ENCODE peak calls at places on chromosome 16, in ten cellular contexts. T is psoas muscle, D is progenitor cell of endocrine pancreas, Z is tibial nerve, H is PC-9, G is ovary, F is HFFc6, V is glutamatergic neuron, J is HL-60, Q is MCF 10A. L is an unnamed sample.

GRCh38 chr16:12009462-12009861 is 32.9 kb downstream of the SNX29 start:
- DNase-seq in T (no peak), D (no peak), Z (no peak), H (no peak), G (no peak), F (no peak), V (no peak), J (peak), Q (no peak), L (no peak)

GRCh38 chr16:71626858-71627213 is 852 bp downstream of the MARVELD3 start:
- DNase-seq in T (no peak), D (peak), Z (no peak), H (peak), G (peak), F (no peak), V (no peak), J (no peak), Q (peak), L (peak)

GRCh38 chr16:83402160-83402794 is 405.5 kb upstream of the HSBP1 start:
- DNase-seq in T (no peak), D (no peak), Z (no peak), H (no peak), G (no peak), F (peak), V (no peak), J (no peak), Q (peak), L (no peak)

GRCh38 chr16:69756705-69757104 is 2.0 kb upstream of the NOB1 start:
- DNase-seq in T (no peak), D (no peak), Z (no peak), H (no peak), G (no peak), F (no peak), V (no peak), J (no peak), Q (no peak), L (no peak)

GRCh38 chr16:5200123-5200522 is 102.5 kb upstream of the EEF2KMT start:
- DNase-seq in T (no peak), D (no peak), Z (no peak), H (no peak), G (no peak), F (no peak), V (no peak), J (no peak), Q (no peak), L (no peak)

GRCh38 chr16:85901760-85902365 is 2.9 kb downstream of the IRF8 start:
- DNase-seq in T (no peak), D (no peak), Z (no peak), H (no peak), G (no peak), F (no peak), V (no peak), J (no peak), Q (no peak), L (no peak)

GRCh38 chr16:57535680-57536305 is 578 bp downstream of the CCDC102A start:
- DNase-seq in T (peak), D (peak), Z (peak), H (peak), G (peak), F (peak), V (peak), J (peak), Q (peak), L (peak)

GRCh38 chr16:8889893-8890548 is 7.9 kb downstream of the LITAFD start:
- DNase-seq in T (no peak), D (no peak), Z (no peak), H (no peak), G (no peak), F (no peak), V (no peak), J (no peak), Q (no peak), L (no peak)

GRCh38 chr16:70421473-70422311 is 17.2 kb downstream of the ST3GAL2 start:
- DNase-seq in T (no peak), D (no peak), Z (no peak), H (no peak), G (no peak), F (no peak), V (no peak), J (no peak), Q (no peak), L (no peak)

GRCh38 chr16:72990003-72990521 is 57.9 kb downstream of the ZFHX3 start:
- DNase-seq in T (peak), D (no peak), Z (peak), H (peak), G (no peak), F (peak), V (no peak), J (peak), Q (peak), L (no peak)

GRCh38 chr16:91484-91883 is 13.5 kb downstream of the MPG start:
- DNase-seq in T (no peak), D (no peak), Z (no peak), H (no peak), G (no peak), F (no peak), V (no peak), J (no peak), Q (no peak), L (no peak)

GRCh38 chr16:86778978-86779377 is 200.6 kb downstream of the FOXL1 start:
- DNase-seq in T (no peak), D (no peak), Z (no peak), H (no peak), G (no peak), F (no peak), V (no peak), J (no peak), Q (no peak), L (no peak)

DNA sequence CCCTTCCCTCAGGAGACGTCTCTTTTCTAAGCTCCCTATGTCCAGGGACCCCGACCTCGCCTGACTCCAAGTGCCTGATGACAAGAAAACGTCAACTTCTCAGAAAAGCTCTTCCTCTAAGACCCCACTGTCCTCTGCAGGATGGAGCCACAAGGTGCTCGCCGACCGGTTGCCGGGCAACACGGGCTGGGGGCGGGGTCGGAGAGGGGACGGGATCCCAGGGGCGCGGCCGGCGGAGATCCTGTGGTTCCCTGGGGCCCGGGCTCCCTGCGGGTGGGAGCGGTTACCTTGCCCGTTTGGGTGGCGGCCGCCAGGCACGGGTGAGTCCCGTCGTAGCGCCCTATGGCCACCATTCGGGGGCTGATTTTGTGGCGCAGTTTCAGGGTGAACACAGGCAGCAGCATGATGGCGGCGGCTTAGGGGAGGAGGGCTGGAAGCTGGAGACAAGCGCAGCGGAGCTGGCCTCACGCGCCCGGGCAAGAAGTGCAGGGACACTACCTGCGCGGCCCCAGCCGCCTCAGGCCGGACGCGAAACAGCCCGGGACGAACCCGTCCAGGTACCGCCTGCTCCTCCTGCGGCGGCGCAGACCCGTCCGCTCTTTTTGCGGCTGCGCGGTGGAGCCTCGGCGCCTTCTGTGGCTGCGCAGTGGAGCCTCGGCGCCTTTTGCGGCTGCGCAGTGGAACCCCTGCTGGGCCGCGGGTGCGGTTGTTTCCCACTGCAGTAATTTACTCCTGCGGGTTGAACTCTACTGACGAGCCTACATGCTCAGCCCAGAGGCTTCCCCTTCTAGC is at the start of gene BBS2:
- DNase-seq in T (peak), D (peak), Z (peak), H (peak), G (peak), F (peak), V (peak), J (peak), Q (peak), L (peak)
- TF ChIP-seq CTCF in T (no peak), D (no peak), Z (no peak), H (no peak), G (peak), F (peak), V (no peak), J (no peak), Q (no peak), L (no peak)

GRCh38 chr16:55942821-55943220 is 67.6 kb upstream of the CES5A start:
- DNase-seq in T (no peak), D (no peak), Z (no peak), H (no peak), G (no peak), F (no peak), V (no peak), J (no peak), Q (no peak), L (no peak)
- TF ChIP-seq CTCF in T (no peak), D (no peak), Z (no peak), H (no peak), G (no peak), F (no peak), V (no peak), J (no peak), Q (no peak), L (no peak)

GRCh38 chr16:19555938-19556778 is 655 bp downstream of the VPS35L start:
- DNase-seq in T (no peak), D (peak), Z (no peak), H (no peak), G (peak), F (peak), V (no peak), J (peak), Q (peak), L (no peak)
- TF ChIP-seq CTCF in T (no peak), D (peak), Z (no peak), H (no peak), G (no peak), F (peak), V (peak), J (no peak), Q (no peak), L (no peak)

DNA sequence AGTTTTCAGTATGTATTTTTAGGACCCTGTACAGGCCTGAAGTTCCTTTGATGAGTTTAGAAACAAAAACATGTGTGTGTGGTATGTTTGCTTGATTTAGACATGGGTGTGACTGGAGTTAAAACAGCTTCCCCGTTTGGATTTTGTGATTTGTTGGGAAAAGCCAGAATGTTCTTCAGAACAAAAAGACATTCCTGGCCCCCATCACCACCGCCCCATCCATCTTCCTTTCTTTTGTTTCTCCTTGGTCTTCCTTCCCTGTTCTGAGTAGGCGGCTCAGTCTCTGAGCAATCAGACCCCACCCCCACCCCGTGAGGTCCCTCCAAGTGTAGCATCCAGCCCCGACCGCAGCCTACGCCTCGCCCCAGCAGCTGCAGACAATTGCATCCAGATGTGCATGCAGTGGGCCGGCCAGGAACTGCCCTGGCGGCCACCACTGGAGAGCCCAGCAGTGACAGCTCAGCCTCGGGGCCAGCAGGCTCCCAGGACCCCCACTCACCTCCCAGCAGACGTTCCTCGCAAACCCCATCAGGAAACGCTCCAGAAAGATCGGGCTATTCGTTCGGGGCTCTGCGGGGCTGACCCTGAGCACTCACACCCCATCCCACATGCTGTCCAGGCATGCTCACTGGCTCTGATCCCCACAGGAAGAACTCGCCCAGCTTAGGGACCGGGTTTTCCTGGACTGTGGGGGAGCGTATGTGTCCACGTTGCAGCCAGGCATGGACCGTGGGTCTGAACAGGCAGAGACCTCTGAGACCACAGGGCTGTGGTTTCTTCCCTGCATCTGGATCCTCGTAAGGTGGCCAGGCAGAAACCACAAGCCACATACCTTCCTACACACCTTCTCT is 99.8 kb upstream of the CDH5 start:
- DNase-seq in T (peak), D (no peak), Z (peak), H (no peak), G (peak), F (peak), V (no peak), J (no peak), Q (no peak), L (no peak)
- TF ChIP-seq CTCF in T (no peak), D (no peak), Z (no peak), H (no peak), G (no peak), F (no peak), V (no peak), J (no peak), Q (no peak), L (no peak)

DNA sequence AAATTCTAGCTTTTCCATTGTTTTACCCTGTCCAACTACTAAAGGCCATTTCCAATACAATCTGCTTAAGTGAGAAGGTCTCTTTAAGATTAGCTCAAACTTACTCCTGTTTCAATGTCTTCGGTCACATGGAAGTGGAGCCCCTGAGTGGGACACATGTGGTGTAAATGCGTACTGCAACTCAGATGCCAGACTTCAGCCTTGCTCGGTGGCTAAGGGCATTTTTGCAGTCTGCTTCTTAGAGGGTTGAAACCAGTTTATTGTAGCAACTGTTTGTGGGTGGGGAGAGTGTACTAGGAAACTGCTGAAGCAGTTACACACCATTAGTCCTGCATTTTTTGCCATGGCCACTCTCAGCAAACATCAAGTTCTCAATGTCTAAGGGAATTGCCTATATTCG is 140.6 kb downstream of the PARN start:
- DNase-seq in T (no peak), D (no peak), Z (no peak), H (no peak), G (no peak), F (no peak), V (peak), J (peak), Q (no peak), L (no peak)
- TF ChIP-seq CTCF in T (peak), D (peak), Z (no peak), H (peak), G (no peak), F (peak), V (peak), J (no peak), Q (no peak), L (no peak)

L was measured in GM06990.